ENCODE peak calls at places on chromosomes 13 and 19, in six cellular contexts. S is Peyer's patch, Q is MM.1S, E is H9, U is ovary, I is tibial artery. P is an unnamed sample.
A peak's percentile ranks its signal among the peaks of the same experiment; 100 is the strongest.

GRCh38 chr13:44780586-44781280 is 204.6 kb upstream of the TSC22D1 start:
- DNase-seq in S (no peak), U (no peak), I (no peak), E (no peak), Q (no peak), P (no peak)

GRCh38 chr13:59861676-59862075 is 302.1 kb downstream of the DIAPH3 start:
- DNase-seq in Q (no peak), U (no peak), I (no peak), S (no peak), E (no peak), P (no peak)

GRCh38 chr13:39531646-39532045 is 71.3 kb downstream of the LHFPL6 start:
- DNase-seq in S (no peak), I (no peak), E (no peak), U (no peak), Q (no peak), P (no peak)

GRCh38 chr13:112756081-112756480 is 66.2 kb downstream of the ATP11A start:
- DNase-seq in Q (no peak), E (no peak), U (no peak), S (no peak), I (no peak), P (no peak)

GRCh38 chr19:29855087-29855486 is 43.3 kb downstream of the CCNE1 start:
- DNase-seq in Q (no peak), E (peak; percentile 50), I (no peak), S (no peak), U (no peak), P (no peak)

GRCh38 chr19:8615813-8616596 is 5.5 kb upstream of the ADAMTS10 start:
- DNase-seq in E (peak; percentile 67), S (peak; percentile 68), Q (peak; percentile 46), I (peak; percentile 63), U (peak; percentile 54), P (peak; percentile 63)

GRCh38 chr13:110346661-110347067 is 39.6 kb downstream of the COL4A2 start:
- DNase-seq in U (no peak), Q (no peak), S (peak; percentile 91), E (no peak), I (no peak), P (no peak)

GRCh38 chr13:102799544-102800144 is 725 bp downstream of the BIVM start:
- DNase-seq in E (peak; percentile 30), S (peak; percentile 66), I (no peak), U (no peak), Q (no peak), P (no peak)

GRCh38 chr13:98445340-98446233 is 131.3 kb downstream of the STK24 start:
- DNase-seq in E (peak; percentile 89), U (peak; percentile 84), I (peak; percentile 69), Q (peak; percentile 49), S (peak; percentile 85), P (peak; percentile 60)

GRCh38 chr19:19185853-19186728 is 5.9 kb downstream of the BORCS8 start:
- DNase-seq in I (no peak), S (peak; percentile 57), U (no peak), E (peak; percentile 91), Q (peak; percentile 63), P (no peak)

GRCh38 chr13:97235549-97236206 is 13.5 kb downstream of the MBNL2 start:
- DNase-seq in S (no peak), I (no peak), U (no peak), Q (no peak), E (no peak), P (no peak)

GRCh38 chr13:40789275-40790231 is at the start of gene SLC25A15:
- DNase-seq in S (peak; percentile 93), I (peak; percentile 73), U (peak; percentile 80), Q (peak; percentile 75), E (peak; percentile 71), P (no peak)

GRCh38 chr13:113747291-113747833 is 11.7 kb upstream of the TMEM255B start:
- DNase-seq in S (peak; percentile 39), U (no peak), E (no peak), I (no peak), Q (no peak), P (no peak)

GRCh38 chr13:113631341-113632095 is 26.5 kb downstream of the ATP4B start:
- DNase-seq in U (no peak), S (peak; percentile 26), E (no peak), Q (no peak), I (no peak), P (no peak)

GRCh38 chr13:26785845-26786630 is 25.5 kb upstream of the GPR12 start:
- DNase-seq in I (peak; percentile 37), S (no peak), E (peak; percentile 80), U (no peak), Q (peak; percentile 78), P (peak; percentile 8)

GRCh38 chr13:100517135-100517534 is 71.5 kb downstream of the GGACT start:
- DNase-seq in U (no peak), E (peak; percentile 35), I (no peak), Q (no peak), S (peak; percentile 68), P (no peak)

GRCh38 chr13:93690139-93690538 is 463.5 kb downstream of the GPC6 start:
- DNase-seq in S (no peak), U (no peak), Q (peak; percentile 23), E (no peak), I (no peak), P (no peak)

DNA sequence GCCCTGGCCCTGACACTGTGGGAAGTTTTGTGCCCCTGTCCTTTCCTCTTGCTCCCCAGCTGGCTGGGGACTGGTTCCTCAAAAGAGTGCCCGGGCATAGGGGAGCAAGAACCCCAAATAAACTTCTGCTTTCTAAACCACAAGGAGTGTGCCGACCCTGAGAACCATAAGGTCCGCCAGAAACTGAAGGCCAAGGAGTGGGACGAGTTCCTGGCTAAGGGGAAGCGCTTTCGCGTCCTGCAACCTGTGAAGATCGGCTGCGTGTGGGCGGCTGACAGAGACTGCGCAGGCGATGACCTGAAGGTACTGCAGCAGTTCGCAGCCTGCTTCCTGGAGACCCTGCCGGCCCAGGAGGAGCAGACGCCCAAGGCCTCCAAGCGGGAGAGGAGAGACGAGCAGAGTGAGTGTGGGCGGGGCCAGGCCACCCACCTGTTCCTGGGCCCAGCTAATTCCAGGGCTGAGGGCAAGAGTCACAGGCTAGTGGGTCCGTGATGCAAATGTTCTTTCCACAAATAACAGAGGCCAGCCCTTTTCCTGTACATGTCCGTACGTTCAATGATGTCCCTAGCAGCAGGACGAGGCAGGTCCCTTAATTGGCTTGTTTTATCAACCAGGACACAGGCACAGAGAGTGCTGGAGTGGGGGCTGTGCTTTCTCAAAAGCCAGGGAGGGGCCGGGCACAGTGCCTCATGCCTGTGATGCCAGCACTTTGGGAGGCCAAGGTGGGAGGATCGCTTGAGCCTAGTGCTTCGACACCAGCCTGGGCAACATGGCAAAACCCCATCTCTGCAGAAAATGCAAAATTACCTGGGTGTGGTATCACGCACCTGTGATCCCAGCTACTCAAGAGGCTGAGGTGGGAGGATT is 25.6 kb downstream of the UBXN6 start:
- DNase-seq in Q (no peak), I (no peak), E (no peak), S (no peak), U (no peak), P (no peak)
- H3K4me1 ChIP-seq in Q (no peaks in the 10 kb centered on the region), I (no peaks in the 10 kb centered on the region), E (no peaks in the 10 kb centered on the region), S (no peaks in the 10 kb centered on the region), U (no peaks in the 10 kb centered on the region), P (no peaks in the 10 kb centered on the region)

GRCh38 chr19:16445238-16446107 is 26.3 kb downstream of the EPS15L1 start:
- DNase-seq in I (no peak), U (no peak), E (no peak), Q (peak; percentile 51), S (no peak), P (no peak)
- H3K27ac ChIP-seq in I (no peak overlapping the region), U (peak overlapping the region; percentile 41), E (no peak overlapping the region), Q (peak overlapping the region; percentile 80), S (no peak overlapping the region), P (peak overlapping the region; percentile 42)

DNA sequence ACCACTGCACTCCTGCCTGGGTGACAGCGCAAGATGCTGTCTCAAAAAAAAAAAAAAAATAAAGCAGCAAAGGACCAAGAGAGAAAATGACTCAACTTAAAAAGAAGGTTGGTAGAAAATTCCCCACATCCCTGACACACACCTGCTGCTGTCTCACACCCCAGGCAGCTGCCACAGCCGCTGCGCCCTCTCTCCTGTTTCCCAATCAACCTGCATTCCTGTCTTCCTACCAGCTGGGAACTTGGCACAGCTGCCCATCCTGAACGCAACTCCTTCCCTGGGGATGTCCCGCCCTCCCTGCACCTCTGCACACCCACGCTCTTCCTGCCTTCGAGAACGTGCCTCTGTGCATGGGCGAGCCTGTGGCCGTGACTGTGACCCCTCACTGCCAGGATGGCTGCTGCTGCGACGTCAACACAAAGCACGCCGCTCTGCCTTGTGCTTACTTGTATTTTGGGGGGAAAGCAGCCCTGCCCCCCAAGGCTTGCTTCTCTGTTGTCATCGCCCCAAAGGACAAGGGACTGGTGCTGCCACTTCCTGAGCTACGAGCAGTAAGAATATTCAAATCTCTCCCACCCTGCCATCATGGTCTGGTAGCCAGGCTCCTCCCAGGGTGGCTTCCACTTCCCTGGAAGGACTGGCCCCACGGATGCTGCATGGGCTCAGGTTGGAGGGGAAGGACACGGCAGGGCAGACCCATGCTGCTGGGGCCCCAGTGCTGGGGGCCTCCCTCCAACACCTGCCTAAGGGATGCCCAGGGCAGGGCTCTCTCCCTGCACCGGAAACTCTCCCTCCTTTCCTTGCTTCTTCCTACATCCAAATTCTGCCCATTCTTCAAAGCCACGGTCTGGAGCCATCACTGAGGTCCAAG is 20.7 kb downstream of the SH3GL1 start:
- DNase-seq in U (no peak), Q (no peak), S (no peak), I (no peak), E (no peak), P (no peak)
- H3K4me1 ChIP-seq in U (peaks cover 22% of the 10 kb centered on the region), Q (no peaks in the 10 kb centered on the region), S (peaks cover 58% of the 10 kb centered on the region), I (peaks cover 7% of the 10 kb centered on the region), E (peaks cover 8% of the 10 kb centered on the region), P (peaks cover 92% of the 10 kb centered on the region)

DNA sequence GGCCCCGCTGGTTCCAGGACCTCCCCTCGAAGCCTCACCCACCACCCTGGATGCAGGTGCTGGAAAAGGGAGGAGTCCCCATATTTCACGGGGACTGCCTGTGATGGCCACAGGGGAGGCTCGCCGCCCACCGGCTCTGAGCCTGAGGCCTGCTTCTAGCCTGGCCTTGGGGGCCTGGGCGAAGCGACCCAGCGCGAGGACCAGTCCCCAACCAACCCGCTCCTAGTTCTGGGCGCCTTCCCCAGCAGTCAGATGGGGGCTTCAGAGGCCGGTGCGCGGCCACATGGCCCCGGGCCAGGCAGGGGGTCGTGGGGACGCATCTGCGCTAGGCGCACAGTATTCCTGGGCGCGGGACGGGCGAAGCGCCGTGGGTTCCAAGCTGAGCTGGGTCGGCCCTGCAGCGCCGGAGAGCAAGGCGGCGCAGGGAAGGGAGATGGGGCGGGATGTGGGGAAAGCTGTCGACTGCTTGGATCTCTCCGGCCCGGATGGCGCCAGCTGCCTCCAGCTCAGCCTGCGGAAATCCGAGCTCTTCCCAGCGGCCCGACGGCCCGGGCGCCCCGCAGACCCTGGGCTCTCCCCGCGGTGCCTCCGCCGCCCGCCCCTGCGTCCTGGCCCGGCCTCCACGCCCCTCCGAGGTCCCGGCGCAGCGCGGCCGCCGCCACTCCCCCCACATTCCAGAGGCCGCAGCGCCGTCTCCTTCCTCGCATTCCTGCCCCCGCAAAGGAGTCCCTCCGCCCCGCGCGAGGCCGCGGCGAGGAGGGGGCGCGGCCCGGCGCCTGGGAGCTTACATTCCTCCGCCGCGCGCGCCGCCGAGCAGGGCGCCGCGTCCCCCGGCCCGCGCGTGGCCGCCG is at the start of gene WTIP:
- DNase-seq in I (peak; percentile 67), U (peak; percentile 88), E (peak; percentile 74), S (peak; percentile 60), Q (no peak), P (peak; percentile 43)
- H3K27ac ChIP-seq in I (peak within 1 kb of the TSS; percentile 98), U (peak within 1 kb of the TSS; percentile 86), E (peak within 1 kb of the TSS; percentile 5), S (peak within 1 kb of the TSS; percentile 78), Q (no peak within 1 kb of the TSS), P (peak within 1 kb of the TSS; percentile 73)

DNA sequence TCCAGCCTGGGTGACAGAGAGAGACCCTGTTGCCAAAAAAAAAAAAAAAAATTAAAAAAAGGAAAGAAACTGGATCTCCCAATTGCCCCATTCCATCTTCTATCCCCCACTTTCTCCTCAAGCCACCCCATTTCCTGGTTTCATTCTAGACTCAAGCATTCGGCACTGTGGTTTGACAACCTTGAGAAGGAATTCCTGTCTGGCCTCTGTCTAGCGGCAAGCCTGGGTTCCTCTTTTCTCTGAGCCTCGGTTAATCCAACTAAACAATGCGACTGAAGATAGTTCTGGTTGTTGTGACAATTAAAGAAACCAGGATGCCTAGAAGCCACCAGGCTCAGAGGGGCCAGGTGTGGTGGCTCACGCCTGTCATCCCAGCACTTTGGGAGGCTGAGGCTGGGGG is 3.3 kb upstream of the C3 start:
- DNase-seq in Q (no peak), I (no peak), E (no peak), S (no peak), U (no peak), P (no peak)
- H3K4me1 ChIP-seq in Q (peaks cover 8% of the 10 kb centered on the region), I (no peaks in the 10 kb centered on the region), E (no peaks in the 10 kb centered on the region), S (peaks cover 23% of the 10 kb centered on the region), U (peaks cover 5% of the 10 kb centered on the region), P (peaks cover 53% of the 10 kb centered on the region)